ENCODE peak calls at places on chromosomes 13 and 19, in five cellular contexts. One of them, this sample, is unnamed.

GRCh38 chr19:8335343-8336071 is 7.6 kb downstream of the KANK3 start:
- DNase-seq in HepG2: no peak
- DNase-seq in H9: peak
- DNase-seq in adrenal gland: no peak
- DNase-seq in lower lobe of right lung: no peak
- DNase-seq in this sample: no peak

GRCh38 chr19:31263317-31263716 is 85.9 kb downstream of the TSHZ3 start:
- DNase-seq in HepG2: no peak
- DNase-seq in H9: peak
- DNase-seq in adrenal gland: no peak
- DNase-seq in lower lobe of right lung: no peak
- DNase-seq in this sample: no peak

GRCh38 chr19:40585677-40586422 is 9.2 kb downstream of the SHKBP1 start:
- DNase-seq in HepG2: no peak
- DNase-seq in H9: no peak
- DNase-seq in adrenal gland: no peak
- DNase-seq in lower lobe of right lung: no peak
- DNase-seq in this sample: no peak

GRCh38 chr13:112233716-112234115 is 142.4 kb upstream of the SPACA7 start:
- DNase-seq in HepG2: no peak
- DNase-seq in H9: no peak
- DNase-seq in adrenal gland: no peak
- DNase-seq in lower lobe of right lung: no peak
- DNase-seq in this sample: no peak

GRCh38 chr13:113413898-113414282 is 39.4 kb downstream of the ADPRHL1 start:
- DNase-seq in HepG2: no peak
- DNase-seq in H9: no peak
- DNase-seq in adrenal gland: no peak
- DNase-seq in lower lobe of right lung: no peak
- DNase-seq in this sample: no peak

GRCh38 chr19:39402417-39403297 is 4.0 kb upstream of the ZFP36 start:
- DNase-seq in HepG2: no peak
- DNase-seq in H9: peak
- DNase-seq in adrenal gland: peak
- DNase-seq in lower lobe of right lung: peak
- DNase-seq in this sample: peak

GRCh38 chr13:110248449-110249143 is 58.4 kb downstream of the COL4A1 start:
- DNase-seq in HepG2: no peak
- DNase-seq in H9: no peak
- DNase-seq in adrenal gland: no peak
- DNase-seq in lower lobe of right lung: no peak
- DNase-seq in this sample: no peak

GRCh38 chr13:72508392-72508791 is 219.0 kb downstream of the MZT1 start:
- DNase-seq in HepG2: no peak
- DNase-seq in H9: no peak
- DNase-seq in adrenal gland: no peak
- DNase-seq in lower lobe of right lung: no peak
- DNase-seq in this sample: no peak

GRCh38 chr13:53545340-53545941 is 516.8 kb downstream of the OLFM4 start:
- DNase-seq in HepG2: no peak
- DNase-seq in H9: peak
- DNase-seq in adrenal gland: no peak
- DNase-seq in lower lobe of right lung: no peak
- DNase-seq in this sample: no peak

GRCh38 chr19:2758601-2759313 is 18.9 kb upstream of the SLC39A3 start:
- DNase-seq in HepG2: no peak
- DNase-seq in H9: no peak
- DNase-seq in adrenal gland: no peak
- DNase-seq in lower lobe of right lung: no peak
- DNase-seq in this sample: no peak
- H3K27ac ChIP-seq in HepG2: no peak
- H3K27ac ChIP-seq in H9: no peak
- H3K27ac ChIP-seq in adrenal gland: no peak
- H3K27ac ChIP-seq in lower lobe of right lung: no peak
- H3K27ac ChIP-seq in this sample: no peak

GRCh38 chr13:30406779-30407416 is 15.4 kb upstream of the UBE2L5 start:
- DNase-seq in HepG2: no peak
- DNase-seq in H9: no peak
- DNase-seq in adrenal gland: no peak
- DNase-seq in lower lobe of right lung: no peak
- DNase-seq in this sample: no peak
- H3K27ac ChIP-seq in HepG2: no peak
- H3K27ac ChIP-seq in H9: no peak
- H3K27ac ChIP-seq in adrenal gland: no peak
- H3K27ac ChIP-seq in lower lobe of right lung: no peak
- H3K27ac ChIP-seq in this sample: no peak

DNA sequence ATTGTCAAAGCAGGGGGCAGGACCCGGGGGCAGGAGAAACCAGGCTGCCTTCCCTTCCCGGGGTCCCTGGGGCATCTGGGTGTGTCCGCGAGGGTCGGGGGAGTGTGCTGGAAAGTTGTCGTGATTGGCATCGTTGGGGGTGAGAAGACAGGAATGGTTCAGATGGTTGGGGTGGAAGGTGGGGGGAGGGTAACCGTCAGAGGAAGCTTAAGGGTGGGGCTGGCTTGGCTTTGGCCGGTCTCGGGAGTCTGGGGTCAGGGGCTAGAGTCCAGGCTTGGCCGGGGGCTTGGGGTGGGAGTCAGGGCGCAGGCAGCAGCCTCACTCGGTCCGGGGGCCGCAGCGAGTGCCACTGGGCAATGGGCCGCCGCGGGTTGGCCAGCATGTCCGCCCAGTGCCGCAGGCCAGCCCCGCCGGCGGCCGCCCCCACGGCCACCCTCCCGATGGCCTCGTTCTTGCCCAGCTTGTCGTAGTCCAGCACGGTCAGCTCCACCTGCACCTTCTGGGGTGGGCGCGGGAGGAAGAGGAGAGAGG is 6.8 kb upstream of the DNAAF3 start:
- DNase-seq in HepG2: no peak
- DNase-seq in H9: no peak
- DNase-seq in adrenal gland: no peak
- DNase-seq in lower lobe of right lung: no peak
- DNase-seq in this sample: no peak
- H3K27ac ChIP-seq in HepG2: no peak
- H3K27ac ChIP-seq in H9: no peak
- H3K27ac ChIP-seq in adrenal gland: no peak
- H3K27ac ChIP-seq in lower lobe of right lung: no peak
- H3K27ac ChIP-seq in this sample: no peak

GRCh38 chr19:28701491-28701890 is 511.5 kb downstream of the UQCRFS1 start:
- DNase-seq in HepG2: no peak
- DNase-seq in H9: no peak
- DNase-seq in adrenal gland: no peak
- DNase-seq in lower lobe of right lung: no peak
- DNase-seq in this sample: no peak

GRCh38 chr19:28706693-28707092 is 506.3 kb downstream of the UQCRFS1 start:
- DNase-seq in HepG2: no peak
- DNase-seq in H9: no peak
- DNase-seq in adrenal gland: no peak
- DNase-seq in lower lobe of right lung: no peak
- DNase-seq in this sample: no peak

GRCh38 chr19:28705008-28705407 is 507.9 kb downstream of the UQCRFS1 start:
- DNase-seq in HepG2: peak
- DNase-seq in H9: no peak
- DNase-seq in adrenal gland: no peak
- DNase-seq in lower lobe of right lung: no peak
- DNase-seq in this sample: no peak

GRCh38 chr19:28700176-28700575 is 512.8 kb downstream of the UQCRFS1 start:
- DNase-seq in HepG2: no peak
- DNase-seq in H9: no peak
- DNase-seq in adrenal gland: no peak
- DNase-seq in lower lobe of right lung: no peak
- DNase-seq in this sample: no peak

GRCh38 chr19:28703400-28703956 is 509.5 kb downstream of the UQCRFS1 start:
- DNase-seq in HepG2: no peak
- DNase-seq in H9: no peak
- DNase-seq in adrenal gland: no peak
- DNase-seq in lower lobe of right lung: no peak
- DNase-seq in this sample: no peak
- H3K27ac ChIP-seq in HepG2: no peak
- H3K27ac ChIP-seq in H9: no peak
- H3K27ac ChIP-seq in adrenal gland: no peak
- H3K27ac ChIP-seq in lower lobe of right lung: no peak
- H3K27ac ChIP-seq in this sample: no peak

GRCh38 chr19:1270168-1270853 is 1.2 kb downstream of the CIRBP start:
- DNase-seq in HepG2: no peak
- DNase-seq in H9: no peak
- DNase-seq in adrenal gland: no peak
- DNase-seq in lower lobe of right lung: no peak
- DNase-seq in this sample: peak

GRCh38 chr19:1269478-1270167 is 491 bp downstream of the CIRBP start:
- DNase-seq in HepG2: peak
- DNase-seq in H9: peak
- DNase-seq in adrenal gland: peak
- DNase-seq in lower lobe of right lung: peak
- DNase-seq in this sample: peak

GRCh38 chr19:1272423-1273262 is 2.7 kb upstream of the FAM174C start:
- DNase-seq in HepG2: no peak
- DNase-seq in H9: no peak
- DNase-seq in adrenal gland: no peak
- DNase-seq in lower lobe of right lung: no peak
- DNase-seq in this sample: no peak

GRCh38 chr19:1271528-1272422 is 2.6 kb downstream of the CIRBP start:
- DNase-seq in HepG2: no peak
- DNase-seq in H9: no peak
- DNase-seq in adrenal gland: no peak
- DNase-seq in lower lobe of right lung: peak
- DNase-seq in this sample: no peak

DNA sequence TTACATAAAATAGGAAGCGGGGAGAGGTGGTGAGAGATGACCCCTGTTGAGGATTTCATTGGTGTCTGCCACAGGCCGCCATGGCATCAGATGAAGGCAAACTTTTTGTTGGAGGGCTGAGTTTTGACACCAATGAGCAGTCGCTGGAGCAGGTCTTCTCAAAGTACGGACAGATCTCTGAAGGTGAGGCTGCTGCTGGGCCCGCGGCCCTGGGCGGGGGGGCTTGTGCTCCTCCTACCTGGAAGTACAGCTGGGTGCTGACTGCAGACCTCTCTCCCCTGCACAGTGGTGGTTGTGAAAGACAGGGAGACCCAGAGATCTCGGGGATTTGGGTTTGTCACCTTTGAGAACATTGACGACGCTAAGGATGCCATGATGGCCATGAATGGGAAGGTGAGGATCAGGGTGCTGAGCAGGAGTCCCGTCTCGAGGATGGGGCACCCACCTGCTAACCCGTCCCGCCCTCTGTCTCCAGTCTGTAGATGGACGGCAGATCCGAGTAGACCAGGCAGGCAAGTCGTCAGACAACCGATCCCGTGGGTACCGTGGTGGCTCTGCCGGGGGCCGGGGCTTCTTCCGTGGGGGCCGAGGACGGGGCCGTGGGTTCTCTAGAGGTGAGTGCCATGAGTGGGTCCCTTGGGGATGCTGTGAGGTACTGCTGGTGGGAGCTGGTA is 1.9 kb downstream of the CIRBP start:
- DNase-seq in HepG2: no peak
- DNase-seq in H9: no peak
- DNase-seq in adrenal gland: no peak
- DNase-seq in lower lobe of right lung: no peak
- DNase-seq in this sample: no peak
- H3K27ac ChIP-seq in HepG2: peak
- H3K27ac ChIP-seq in H9: no peak
- H3K27ac ChIP-seq in adrenal gland: peak
- H3K27ac ChIP-seq in lower lobe of right lung: peak
- H3K27ac ChIP-seq in this sample: peak

DNA sequence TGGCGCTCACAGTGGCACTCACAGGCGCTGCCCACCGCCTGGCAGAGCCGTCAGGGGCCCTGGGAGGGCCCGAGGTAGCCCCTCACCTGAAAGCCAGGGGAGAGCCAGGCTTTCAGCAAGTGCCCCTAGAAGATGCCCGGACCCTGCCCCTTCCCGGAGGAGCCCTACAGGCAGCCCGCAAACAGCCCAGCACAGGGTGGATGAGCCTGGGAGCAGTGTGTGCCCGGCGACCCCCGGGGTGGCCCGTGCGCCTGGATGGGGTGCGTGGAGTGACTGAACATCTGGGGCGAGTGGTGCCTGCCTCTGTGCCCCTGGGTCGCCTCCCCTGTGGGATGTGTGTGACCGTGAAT is 1.4 kb downstream of the CRLF1 start:
- DNase-seq in HepG2: no peak
- DNase-seq in H9: no peak
- DNase-seq in adrenal gland: no peak
- DNase-seq in lower lobe of right lung: no peak
- DNase-seq in this sample: no peak
- H3K27ac ChIP-seq in HepG2: peak
- H3K27ac ChIP-seq in H9: no peak
- H3K27ac ChIP-seq in adrenal gland: no peak
- H3K27ac ChIP-seq in lower lobe of right lung: no peak
- H3K27ac ChIP-seq in this sample: no peak

DNA sequence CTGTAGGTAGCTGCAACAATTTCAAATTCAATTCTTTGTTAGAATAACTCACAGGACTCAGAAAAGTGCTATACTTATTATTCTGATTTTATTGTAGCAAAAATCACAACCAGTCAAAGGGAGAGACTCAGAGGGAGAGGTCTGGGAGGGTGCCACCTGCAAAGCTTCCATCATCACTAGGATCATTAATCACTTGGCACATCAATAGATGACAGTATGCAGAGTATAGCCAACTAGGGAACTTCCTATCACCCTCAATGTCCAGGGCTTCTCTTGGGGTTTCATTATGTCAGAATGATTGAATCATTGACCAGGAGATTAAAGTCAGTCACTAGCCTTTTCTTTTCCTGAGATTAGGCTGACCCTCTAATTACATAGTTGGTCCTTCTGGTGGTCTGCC is 431.3 kb upstream of the ATXN8OS start:
- DNase-seq in HepG2: no peak
- DNase-seq in H9: no peak
- DNase-seq in adrenal gland: no peak
- DNase-seq in lower lobe of right lung: no peak
- DNase-seq in this sample: no peak
- H3K27ac ChIP-seq in HepG2: no peak
- H3K27ac ChIP-seq in H9: no peak
- H3K27ac ChIP-seq in adrenal gland: no peak
- H3K27ac ChIP-seq in lower lobe of right lung: no peak
- H3K27ac ChIP-seq in this sample: no peak

GRCh38 chr19:3097442-3097871 is 3.3 kb downstream of the GNA11 start:
- DNase-seq in HepG2: no peak
- DNase-seq in H9: no peak
- DNase-seq in adrenal gland: no peak
- DNase-seq in lower lobe of right lung: no peak
- DNase-seq in this sample: peak

GRCh38 chr19:3098515-3099346 is 4.6 kb downstream of the GNA11 start:
- DNase-seq in HepG2: no peak
- DNase-seq in H9: no peak
- DNase-seq in adrenal gland: peak
- DNase-seq in lower lobe of right lung: peak
- DNase-seq in this sample: peak

GRCh38 chr19:3099347-3100145 is 5.4 kb downstream of the GNA11 start:
- DNase-seq in HepG2: no peak
- DNase-seq in H9: no peak
- DNase-seq in adrenal gland: no peak
- DNase-seq in lower lobe of right lung: no peak
- DNase-seq in this sample: no peak

GRCh38 chr19:3096902-3097326 is 2.8 kb downstream of the GNA11 start:
- DNase-seq in HepG2: peak
- DNase-seq in H9: no peak
- DNase-seq in adrenal gland: no peak
- DNase-seq in lower lobe of right lung: no peak
- DNase-seq in this sample: peak

GRCh38 chr19:3098141-3098514 is 4.0 kb downstream of the GNA11 start:
- DNase-seq in HepG2: no peak
- DNase-seq in H9: no peak
- DNase-seq in adrenal gland: no peak
- DNase-seq in lower lobe of right lung: no peak
- DNase-seq in this sample: peak
- H3K27ac ChIP-seq in HepG2: peak
- H3K27ac ChIP-seq in H9: no peak
- H3K27ac ChIP-seq in adrenal gland: peak
- H3K27ac ChIP-seq in lower lobe of right lung: peak
- H3K27ac ChIP-seq in this sample: peak

GRCh38 chr13:79490846-79491245 is 9.9 kb downstream of the NDFIP2 start:
- DNase-seq in HepG2: no peak
- DNase-seq in H9: no peak
- DNase-seq in adrenal gland: no peak
- DNase-seq in lower lobe of right lung: no peak
- DNase-seq in this sample: no peak
- H3K27ac ChIP-seq in HepG2: no peak
- H3K27ac ChIP-seq in H9: no peak
- H3K27ac ChIP-seq in adrenal gland: no peak
- H3K27ac ChIP-seq in lower lobe of right lung: peak
- H3K27ac ChIP-seq in this sample: no peak